ENCODE peak calls at places on chromosome 13, in eight cellular contexts. D, Q, W, E, B, P, Z and O are unnamed samples.

GRCh38 chr13:40992678-40993077 is 26.4 kb downstream of the ELF1 start:
- DNase-seq in D (no peak), Q (no peak), W (no peak), E (no peak), B (no peak), P (no peak), Z (no peak), O (no peak)

GRCh38 chr13:63307239-63307638 is 1891.6 kb upstream of the PCDH20 start:
- DNase-seq in D (no peak), Q (no peak), W (no peak), E (no peak), B (no peak), P (no peak), Z (no peak), O (no peak)

GRCh38 chr13:110734561-110734960 is 21.1 kb downstream of the ING1 start:
- DNase-seq in D (no peak), Q (no peak), W (no peak), E (no peak), B (no peak), P (no peak), Z (no peak), O (no peak)

GRCh38 chr13:95641961-95642621 is 2.4 kb downstream of the DZIP1 start:
- DNase-seq in D (no peak), Q (no peak), W (no peak), E (no peak), B (no peak), P (peak), Z (peak), O (no peak)

GRCh38 chr13:72643339-72643989 is 84.0 kb downstream of the MZT1 start:
- DNase-seq in D (no peak), Q (no peak), W (no peak), E (peak), B (peak), P (no peak), Z (peak), O (no peak)

GRCh38 chr13:78595458-78595818 is 7.9 kb downstream of the POU4F1 start:
- DNase-seq in D (no peak), Q (no peak), W (no peak), E (no peak), B (no peak), P (no peak), Z (no peak), O (no peak)

GRCh38 chr13:44116562-44117315 is 237.0 kb downstream of the LACC1 start:
- DNase-seq in D (no peak), Q (no peak), W (no peak), E (no peak), B (no peak), P (no peak), Z (no peak), O (no peak)

GRCh38 chr13:20414475-20415287 is 111.0 kb downstream of the CRYL1 start:
- DNase-seq in D (peak), Q (no peak), W (peak), E (no peak), B (no peak), P (no peak), Z (no peak), O (no peak)

GRCh38 chr13:97058417-97058816 is 64.1 kb upstream of the OXGR1 start:
- DNase-seq in D (no peak), Q (no peak), W (no peak), E (no peak), B (no peak), P (no peak), Z (no peak), O (no peak)

GRCh38 chr13:30676672-30677071 is 58.7 kb upstream of the ALOX5AP start:
- DNase-seq in D (no peak), Q (no peak), W (no peak), E (no peak), B (no peak), P (no peak), Z (no peak), O (no peak)

GRCh38 chr13:83057119-83057518 is 825.2 kb downstream of the SLITRK1 start:
- DNase-seq in D (no peak), Q (no peak), W (no peak), E (no peak), B (no peak), P (no peak), Z (no peak), O (no peak)

GRCh38 chr13:94993608-94994007 is 281.3 kb upstream of the SOX21 start:
- DNase-seq in D (no peak), Q (no peak), W (no peak), E (no peak), B (no peak), P (no peak), Z (no peak), O (no peak)

GRCh38 chr13:21676611-21677021 is 5.7 kb downstream of the FGF9 start:
- DNase-seq in D (no peak), Q (no peak), W (no peak), E (no peak), B (no peak), P (no peak), Z (peak), O (no peak)
- TF ChIP-seq CTCF in D (no peak), Q (peak), W (no peak), E (no peak), B (no peak), P (no peak), Z (no peak), O (peak)

DNA sequence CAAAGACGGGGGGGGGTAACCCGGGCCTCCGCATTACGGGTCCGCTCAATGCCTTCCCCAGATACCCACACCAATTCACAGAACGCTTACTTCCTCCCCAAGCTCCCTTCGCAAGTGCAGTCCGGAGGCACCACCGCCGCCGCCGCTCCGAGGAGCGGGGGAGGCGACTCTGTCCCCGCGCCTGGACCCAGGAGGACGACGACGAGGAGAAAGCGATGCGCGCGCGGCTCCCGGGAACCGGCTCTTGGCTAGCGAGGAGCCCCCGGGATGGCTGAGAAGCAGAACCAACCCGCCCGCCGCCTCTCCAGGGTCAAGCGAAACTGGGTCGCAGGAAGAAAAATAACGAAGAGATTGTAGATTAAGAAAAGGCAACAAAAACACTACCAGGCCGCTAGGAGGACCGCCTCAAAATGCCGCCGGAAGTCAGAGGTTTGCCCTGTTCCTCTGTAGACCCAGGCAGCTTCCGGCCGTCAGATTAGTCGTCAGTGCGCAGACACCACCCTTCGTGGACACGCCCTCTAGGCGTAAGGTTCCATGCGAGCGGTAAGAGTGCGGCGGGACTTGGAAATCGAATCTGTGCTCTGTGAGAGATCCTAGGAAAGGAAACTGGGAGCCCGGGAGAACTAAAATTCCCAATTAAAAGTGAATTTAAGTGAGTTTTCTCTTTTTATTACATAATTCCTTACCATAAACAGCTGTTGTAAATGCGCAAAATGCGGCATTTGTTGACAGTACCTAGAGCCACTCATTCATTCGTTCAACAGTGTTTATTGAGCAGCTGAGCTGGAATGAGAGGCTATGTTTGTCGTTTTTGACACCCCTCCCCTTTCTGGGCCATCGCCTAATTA is at the start of gene ZC3H13:
- DNase-seq in D (peak), Q (peak), W (peak), E (peak), B (peak), P (peak), Z (peak), O (peak)
- TF ChIP-seq CTCF in D (peak), Q (peak), W (peak), E (peak), B (peak), P (peak), Z (peak), O (peak)

DNA sequence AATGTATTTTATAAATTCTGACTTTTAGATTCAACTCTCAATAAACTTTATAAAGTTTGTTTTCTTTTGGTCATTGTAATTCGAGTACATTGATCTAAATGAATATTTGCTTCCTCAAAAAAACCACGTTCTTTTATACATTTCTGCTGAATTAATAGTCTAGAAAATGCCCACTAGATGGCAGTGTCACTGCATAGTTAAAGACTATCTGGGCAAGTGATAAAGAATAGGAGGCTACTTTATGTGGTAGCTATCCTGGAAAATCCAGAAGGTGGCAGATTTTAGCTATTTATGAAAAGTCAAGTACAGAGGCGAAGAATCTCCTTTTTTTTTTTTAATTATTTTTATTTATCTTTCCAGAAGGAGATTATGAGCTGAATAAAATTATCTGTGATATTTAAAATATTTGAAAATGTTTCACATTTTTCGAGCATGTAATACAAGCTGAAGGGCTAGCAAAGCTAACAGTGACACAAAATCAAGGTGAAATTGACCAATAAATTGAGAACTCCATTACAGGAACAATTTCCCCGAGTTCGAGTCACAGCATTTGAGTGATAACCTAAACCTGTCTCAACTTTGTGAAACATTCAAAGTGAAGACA is 221.8 kb downstream of the OLFM4 start:
- DNase-seq in D (no peak), Q (peak), W (peak), E (peak), B (peak), P (no peak), Z (no peak), O (no peak)
- TF ChIP-seq CTCF in D (peak), Q (peak), W (peak), E (peak), B (peak), P (peak), Z (peak), O (peak)

GRCh38 chr13:102686024-102686423 is 8.8 kb downstream of the METTL21C start:
- DNase-seq in D (no peak), Q (no peak), W (no peak), E (no peak), B (no peak), P (no peak), Z (peak), O (no peak)
- TF ChIP-seq CTCF in D (no peak), Q (no peak), W (no peak), E (no peak), B (no peak), P (no peak), Z (no peak), O (no peak)

GRCh38 chr13:37608750-37609339 is 10.3 kb upstream of the POSTN start:
- DNase-seq in D (no peak), Q (no peak), W (no peak), E (no peak), B (no peak), P (no peak), Z (no peak), O (no peak)
- TF ChIP-seq CTCF in D (peak), Q (peak), W (no peak), E (peak), B (peak), P (peak), Z (no peak), O (peak)

DNA sequence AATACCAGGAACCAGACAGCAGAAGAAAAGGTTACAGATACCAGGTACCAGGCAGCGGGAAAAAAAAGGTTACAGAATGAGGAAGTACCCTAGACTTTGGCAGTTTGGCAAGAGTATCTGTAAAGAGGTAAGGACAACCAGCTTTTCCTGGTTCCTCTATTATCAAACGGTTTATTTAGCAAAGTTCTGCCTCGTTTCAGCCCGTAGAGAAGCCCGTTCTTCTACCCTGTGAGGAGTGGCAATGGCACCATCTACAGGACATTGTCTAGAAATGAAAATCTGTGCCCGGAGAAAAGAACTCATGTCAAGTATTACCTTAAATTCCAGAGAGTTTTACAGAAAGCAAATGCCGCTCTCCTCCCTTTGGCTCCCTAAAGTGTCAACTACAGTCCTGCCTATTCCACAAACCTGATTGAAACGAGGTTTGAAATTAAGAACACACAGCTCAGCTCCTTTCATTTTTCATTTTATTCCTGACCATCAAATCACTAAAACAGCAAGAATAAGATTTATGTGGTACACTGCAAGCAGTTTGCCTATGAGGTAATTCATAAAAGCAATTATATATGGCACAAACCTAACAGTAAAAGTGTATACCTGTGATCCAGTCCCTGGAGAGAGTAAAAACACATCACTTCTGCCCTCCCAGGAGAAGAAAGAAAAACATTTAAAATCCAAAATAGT is 226.3 kb downstream of the SLC7A1 start:
- DNase-seq in D (no peak), Q (no peak), W (peak), E (no peak), B (no peak), P (no peak), Z (no peak), O (no peak)
- TF ChIP-seq CTCF in D (peak), Q (peak), W (peak), E (peak), B (peak), P (peak), Z (peak), O (peak)

GRCh38 chr13:32415019-32415418 is 12.9 kb downstream of the N4BP2L1 start:
- DNase-seq in D (no peak), Q (no peak), W (no peak), E (no peak), B (no peak), P (no peak), Z (no peak), O (no peak)
- TF ChIP-seq CTCF in D (no peak), Q (peak), W (peak), E (peak), B (peak), P (no peak), Z (peak), O (peak)